ENCODE peak calls at places on chromosomes 3 and 15, in seven cellular contexts. One of them, this sample, is unnamed.

GRCh38 chr3:36943601-36944000 is 1.3 kb downstream of the TRANK1 start:
- DNase-seq in tibial nerve: no peak
- DNase-seq in endothelial cell: no peak
- DNase-seq in PC-3: no peak
- DNase-seq in A549: no peak
- DNase-seq in RWPE1: no peak
- DNase-seq in nephron progenitor cell: no peak
- DNase-seq in this sample: no peak

GRCh38 chr15:86135030-86135429 is 55.4 kb downstream of the AGBL1 start:
- DNase-seq in RWPE1: no peak
- DNase-seq in PC-3: no peak
- DNase-seq in endothelial cell: no peak
- DNase-seq in tibial nerve: peak
- DNase-seq in A549: no peak
- DNase-seq in nephron progenitor cell: no peak
- DNase-seq in this sample: no peak

GRCh38 chr15:95017950-95018349 is 786.6 kb downstream of the MCTP2 start:
- DNase-seq in RWPE1: no peak
- DNase-seq in PC-3: peak
- DNase-seq in tibial nerve: peak
- DNase-seq in A549: no peak
- DNase-seq in nephron progenitor cell: no peak
- DNase-seq in endothelial cell: peak
- DNase-seq in this sample: peak

GRCh38 chr3:9179826-9180763 is 69.4 kb downstream of the SRGAP3 start:
- DNase-seq in nephron progenitor cell: no peak
- DNase-seq in RWPE1: no peak
- DNase-seq in endothelial cell: no peak
- DNase-seq in A549: no peak
- DNase-seq in PC-3: no peak
- DNase-seq in tibial nerve: no peak
- DNase-seq in this sample: no peak

GRCh38 chr15:90184119-90184785 is 16.9 kb upstream of the SEMA4B start:
- DNase-seq in tibial nerve: peak
- DNase-seq in endothelial cell: no peak
- DNase-seq in A549: peak
- DNase-seq in RWPE1: peak
- DNase-seq in nephron progenitor cell: peak
- DNase-seq in PC-3: peak
- DNase-seq in this sample: peak

GRCh38 chr3:33768578-33768977 is 29.9 kb upstream of the PDCD6IP start:
- DNase-seq in RWPE1: no peak
- DNase-seq in endothelial cell: no peak
- DNase-seq in tibial nerve: no peak
- DNase-seq in PC-3: no peak
- DNase-seq in nephron progenitor cell: no peak
- DNase-seq in A549: no peak
- DNase-seq in this sample: no peak

GRCh38 chr3:190239325-190239724 is 82.9 kb downstream of the CLDN1 start:
- DNase-seq in endothelial cell: no peak
- DNase-seq in PC-3: no peak
- DNase-seq in nephron progenitor cell: no peak
- DNase-seq in RWPE1: no peak
- DNase-seq in A549: no peak
- DNase-seq in tibial nerve: no peak
- DNase-seq in this sample: no peak

GRCh38 chr3:128547368-128547987 is 54.5 kb upstream of the GATA2 start:
- DNase-seq in tibial nerve: no peak
- DNase-seq in RWPE1: no peak
- DNase-seq in endothelial cell: no peak
- DNase-seq in nephron progenitor cell: no peak
- DNase-seq in A549: no peak
- DNase-seq in PC-3: no peak
- DNase-seq in this sample: no peak

GRCh38 chr3:83354205-83354604 is 1592.8 kb upstream of the GBE1 start:
- DNase-seq in nephron progenitor cell: no peak
- DNase-seq in PC-3: no peak
- DNase-seq in endothelial cell: no peak
- DNase-seq in RWPE1: no peak
- DNase-seq in A549: no peak
- DNase-seq in tibial nerve: no peak
- DNase-seq in this sample: no peak

GRCh38 chr15:46266691-46267090 is 631.9 kb downstream of the SQOR start:
- DNase-seq in RWPE1: no peak
- DNase-seq in PC-3: no peak
- DNase-seq in nephron progenitor cell: no peak
- DNase-seq in A549: no peak
- DNase-seq in endothelial cell: no peak
- DNase-seq in tibial nerve: no peak
- DNase-seq in this sample: no peak

GRCh38 chr3:157111578-157111977 is 48.4 kb downstream of the CCNL1 start:
- DNase-seq in nephron progenitor cell: no peak
- DNase-seq in endothelial cell: no peak
- DNase-seq in RWPE1: no peak
- DNase-seq in tibial nerve: no peak
- DNase-seq in A549: no peak
- DNase-seq in PC-3: no peak
- DNase-seq in this sample: no peak

GRCh38 chr15:77507151-77507847 is 86.6 kb downstream of the HMG20A start:
- DNase-seq in tibial nerve: peak
- DNase-seq in nephron progenitor cell: no peak
- DNase-seq in endothelial cell: no peak
- DNase-seq in PC-3: peak
- DNase-seq in RWPE1: peak
- DNase-seq in A549: no peak
- DNase-seq in this sample: peak

GRCh38 chr15:58469432-58470353 is 37.9 kb downstream of the LIPC start:
- DNase-seq in endothelial cell: no peak
- DNase-seq in nephron progenitor cell: no peak
- DNase-seq in RWPE1: peak
- DNase-seq in PC-3: peak
- DNase-seq in tibial nerve: no peak
- DNase-seq in A549: peak
- DNase-seq in this sample: peak

GRCh38 chr15:42728975-42729374 is 8.0 kb downstream of the CDAN1 start:
- DNase-seq in tibial nerve: no peak
- DNase-seq in nephron progenitor cell: no peak
- DNase-seq in RWPE1: no peak
- DNase-seq in endothelial cell: no peak
- DNase-seq in PC-3: no peak
- DNase-seq in A549: no peak
- DNase-seq in this sample: no peak

GRCh38 chr15:63135804-63136203 is 14.1 kb downstream of the LACTB start:
- DNase-seq in tibial nerve: no peak
- DNase-seq in endothelial cell: no peak
- DNase-seq in A549: peak
- DNase-seq in nephron progenitor cell: no peak
- DNase-seq in RWPE1: peak
- DNase-seq in PC-3: peak
- DNase-seq in this sample: no peak

GRCh38 chr3:177569823-177570657 is 372.8 kb upstream of the TBL1XR1 start:
- DNase-seq in RWPE1: no peak
- DNase-seq in A549: no peak
- DNase-seq in nephron progenitor cell: no peak
- DNase-seq in endothelial cell: no peak
- DNase-seq in tibial nerve: no peak
- DNase-seq in PC-3: no peak
- DNase-seq in this sample: no peak

GRCh38 chr15:72050700-72051099 is 67.2 kb downstream of the MYO9A start:
- DNase-seq in tibial nerve: no peak
- DNase-seq in PC-3: no peak
- DNase-seq in RWPE1: no peak
- DNase-seq in nephron progenitor cell: no peak
- DNase-seq in A549: no peak
- DNase-seq in endothelial cell: no peak
- DNase-seq in this sample: no peak

GRCh38 chr15:34851751-34852150 is 56.4 kb upstream of the ACTC1 start:
- DNase-seq in RWPE1: no peak
- DNase-seq in PC-3: no peak
- DNase-seq in tibial nerve: no peak
- DNase-seq in endothelial cell: no peak
- DNase-seq in nephron progenitor cell: no peak
- DNase-seq in A549: no peak
- DNase-seq in this sample: no peak

GRCh38 chr15:69626095-69627066 is 173.8 kb downstream of the RPLP1 start:
- DNase-seq in endothelial cell: no peak
- DNase-seq in tibial nerve: no peak
- DNase-seq in nephron progenitor cell: no peak
- DNase-seq in RWPE1: no peak
- DNase-seq in A549: no peak
- DNase-seq in PC-3: no peak
- DNase-seq in this sample: no peak

GRCh38 chr15:30939161-30939560 is 35.4 kb downstream of the FAN1 start:
- DNase-seq in endothelial cell: no peak
- DNase-seq in RWPE1: no peak
- DNase-seq in PC-3: no peak
- DNase-seq in A549: no peak
- DNase-seq in nephron progenitor cell: no peak
- DNase-seq in tibial nerve: no peak
- DNase-seq in this sample: no peak

GRCh38 chr15:44340410-44340809 is 51.9 kb downstream of the GOLM2 start:
- DNase-seq in PC-3: peak
- DNase-seq in endothelial cell: no peak
- DNase-seq in RWPE1: peak
- DNase-seq in A549: no peak
- DNase-seq in nephron progenitor cell: no peak
- DNase-seq in tibial nerve: no peak
- DNase-seq in this sample: peak

GRCh38 chr3:23264413-23264812 is 61.3 kb downstream of the UBE2E2 start:
- DNase-seq in RWPE1: peak
- DNase-seq in A549: no peak
- DNase-seq in nephron progenitor cell: no peak
- DNase-seq in endothelial cell: no peak
- DNase-seq in tibial nerve: no peak
- DNase-seq in PC-3: peak
- DNase-seq in this sample: no peak

GRCh38 chr3:152071924-152072323 is 196.8 kb upstream of the MBNL1 start:
- DNase-seq in A549: peak
- DNase-seq in PC-3: peak
- DNase-seq in endothelial cell: peak
- DNase-seq in tibial nerve: no peak
- DNase-seq in nephron progenitor cell: no peak
- DNase-seq in RWPE1: peak
- DNase-seq in this sample: peak

GRCh38 chr15:81825136-81825535 is 220.7 kb downstream of the MEX3B start:
- DNase-seq in nephron progenitor cell: no peak
- DNase-seq in A549: no peak
- DNase-seq in tibial nerve: no peak
- DNase-seq in PC-3: no peak
- DNase-seq in endothelial cell: no peak
- DNase-seq in RWPE1: no peak
- DNase-seq in this sample: no peak

GRCh38 chr3:150412599-150413069 is 4.5 kb downstream of the TSC22D2 start:
- DNase-seq in RWPE1: no peak
- DNase-seq in tibial nerve: no peak
- DNase-seq in A549: peak
- DNase-seq in endothelial cell: no peak
- DNase-seq in PC-3: peak
- DNase-seq in nephron progenitor cell: no peak
- DNase-seq in this sample: peak

GRCh38 chr15:67505675-67506572 is 15.0 kb upstream of the C15orf61 start:
- DNase-seq in A549: no peak
- DNase-seq in PC-3: no peak
- DNase-seq in RWPE1: no peak
- DNase-seq in nephron progenitor cell: no peak
- DNase-seq in endothelial cell: no peak
- DNase-seq in tibial nerve: no peak
- DNase-seq in this sample: no peak

GRCh38 chr15:77844798-77845446 is 212.2 kb upstream of the LINGO1 start:
- DNase-seq in tibial nerve: no peak
- DNase-seq in endothelial cell: no peak
- DNase-seq in nephron progenitor cell: no peak
- DNase-seq in PC-3: no peak
- DNase-seq in A549: no peak
- DNase-seq in RWPE1: no peak
- DNase-seq in this sample: no peak

GRCh38 chr3:190517696-190518095 is 3.8 kb downstream of the IL1RAP start:
- DNase-seq in RWPE1: peak
- DNase-seq in A549: peak
- DNase-seq in PC-3: peak
- DNase-seq in tibial nerve: no peak
- DNase-seq in endothelial cell: no peak
- DNase-seq in nephron progenitor cell: no peak
- DNase-seq in this sample: peak

GRCh38 chr3:13520326-13520880 is 28.5 kb upstream of the FBLN2 start:
- DNase-seq in A549: no peak
- DNase-seq in endothelial cell: no peak
- DNase-seq in PC-3: no peak
- DNase-seq in nephron progenitor cell: no peak
- DNase-seq in RWPE1: no peak
- DNase-seq in tibial nerve: no peak
- DNase-seq in this sample: no peak
- TF ChIP-seq CTCF in A549: no peak
- TF ChIP-seq CTCF in endothelial cell: no peak
- TF ChIP-seq CTCF in PC-3: no peak
- TF ChIP-seq CTCF in nephron progenitor cell: no peak
- TF ChIP-seq CTCF in RWPE1: no peak
- TF ChIP-seq CTCF in tibial nerve: no peak
- TF ChIP-seq CTCF in this sample: no peak

GRCh38 chr3:58101499-58102370 is 93.5 kb downstream of the FLNB start:
- DNase-seq in A549: no peak
- DNase-seq in RWPE1: no peak
- DNase-seq in nephron progenitor cell: no peak
- DNase-seq in PC-3: no peak
- DNase-seq in tibial nerve: no peak
- DNase-seq in endothelial cell: no peak
- DNase-seq in this sample: no peak
- TF ChIP-seq CTCF in A549: no peak
- TF ChIP-seq CTCF in RWPE1: no peak
- TF ChIP-seq CTCF in nephron progenitor cell: no peak
- TF ChIP-seq CTCF in PC-3: no peak
- TF ChIP-seq CTCF in tibial nerve: no peak
- TF ChIP-seq CTCF in endothelial cell: no peak
- TF ChIP-seq CTCF in this sample: no peak

GRCh38 chr15:51982013-51982769 is 10.6 kb upstream of the LEO1 start:
- DNase-seq in RWPE1: peak
- DNase-seq in endothelial cell: peak
- DNase-seq in A549: peak
- DNase-seq in nephron progenitor cell: no peak
- DNase-seq in PC-3: peak
- DNase-seq in tibial nerve: peak
- DNase-seq in this sample: peak
- TF ChIP-seq CTCF in RWPE1: peak
- TF ChIP-seq CTCF in endothelial cell: peak
- TF ChIP-seq CTCF in A549: peak
- TF ChIP-seq CTCF in nephron progenitor cell: no peak
- TF ChIP-seq CTCF in PC-3: peak
- TF ChIP-seq CTCF in tibial nerve: peak
- TF ChIP-seq CTCF in this sample: peak

DNA sequence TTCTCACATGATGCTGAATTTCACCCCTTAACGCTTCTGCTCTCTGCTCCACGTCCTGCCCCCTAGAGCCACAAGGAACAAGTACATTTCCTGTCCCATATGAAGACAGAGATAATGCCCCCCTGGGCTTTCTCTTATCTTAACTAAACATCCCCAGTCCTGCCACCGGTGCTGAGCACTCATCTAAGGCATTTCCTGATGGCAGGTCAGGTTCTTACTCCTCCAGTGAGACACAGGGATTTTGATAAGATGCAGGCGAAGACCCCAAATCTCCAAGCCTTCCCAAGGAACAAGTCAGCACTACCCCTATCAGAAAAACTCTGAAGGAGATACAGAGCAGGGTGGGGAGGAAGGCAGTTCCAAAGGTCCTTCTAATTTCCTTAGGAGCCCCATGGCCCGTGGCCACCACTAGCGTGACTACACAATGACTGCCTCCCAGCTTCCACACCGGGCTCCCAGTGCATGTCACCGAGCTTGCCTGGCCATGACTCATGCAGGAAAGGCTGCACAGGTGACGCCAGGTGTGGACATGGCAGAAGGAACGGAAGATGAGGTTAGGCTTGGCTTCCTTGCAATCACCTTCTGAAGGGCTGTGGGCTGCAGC is 152.9 kb downstream of the XXYLT1 start:
- DNase-seq in tibial nerve: no peak
- DNase-seq in endothelial cell: peak
- DNase-seq in RWPE1: peak
- DNase-seq in A549: no peak
- DNase-seq in PC-3: peak
- DNase-seq in nephron progenitor cell: no peak
- DNase-seq in this sample: peak
- TF ChIP-seq CTCF in tibial nerve: no peak
- TF ChIP-seq CTCF in endothelial cell: peak
- TF ChIP-seq CTCF in RWPE1: no peak
- TF ChIP-seq CTCF in A549: no peak
- TF ChIP-seq CTCF in PC-3: peak
- TF ChIP-seq CTCF in nephron progenitor cell: peak
- TF ChIP-seq CTCF in this sample: peak

This sample was measured in Calu3.